ENCODE peak calls at places on chromosome 16, in six cellular contexts. M is stomach, X is gastrocnemius medialis, K is adrenal gland, A is NB4, Z is endothelial cell of umbilical vein. L is an unnamed sample.
A peak's percentile ranks its signal among the peaks of the same experiment; 100 is the strongest.

GRCh38 chr16:21242756-21243155 is 9.3 kb downstream of the ANKS4B start:
- DNase-seq in A (no peak), M (no peak), X (no peak), Z (no peak), K (no peak), L (no peak)

GRCh38 chr16:12902511-12903324 is 1.3 kb downstream of the SHISA9 start:
- DNase-seq in X (no peak), M (no peak), A (no peak), K (no peak), Z (no peak), L (no peak)

GRCh38 chr16:166375-167116 is 768 bp downstream of the HBM start:
- DNase-seq in X (no peak), K (no peak), M (no peak), A (no peak), Z (no peak), L (no peak)

GRCh38 chr16:49773534-49774486 is 82.1 kb downstream of the ZNF423 start:
- DNase-seq in X (no peak), A (no peak), M (no peak), K (no peak), Z (peak; percentile 18), L (no peak)

GRCh38 chr16:49409121-49409520 is 35.5 kb downstream of the C16orf78 start:
- DNase-seq in K (peak; percentile 25), A (no peak), X (no peak), Z (no peak), M (no peak), L (no peak)

GRCh38 chr16:17827313-17827712 is 356.6 kb upstream of the XYLT1 start:
- DNase-seq in A (no peak), X (no peak), Z (no peak), K (no peak), M (no peak), L (no peak)

GRCh38 chr16:23014592-23014991 is 134.7 kb downstream of the USP31 start:
- DNase-seq in A (peak; percentile 52), X (no peak), M (no peak), Z (no peak), K (no peak), L (no peak)

GRCh38 chr16:88045820-88046303 is 94.6 kb downstream of the BANP start:
- DNase-seq in M (peak; percentile 41), K (no peak), Z (no peak), A (no peak), X (no peak), L (no peak)

GRCh38 chr16:35102780-35103403 is 1643.5 kb downstream of the TP53TG3F start:
- DNase-seq in X (no peak), K (no peak), M (no peak), A (peak; percentile 69), Z (no peak), L (no peak)

GRCh38 chr16:86732621-86733297 is 154.4 kb downstream of the FOXL1 start:
- DNase-seq in M (no peak), X (no peak), A (no peak), Z (peak; percentile 37), K (no peak), L (no peak)

GRCh38 chr16:75111514-75112280 is 4.9 kb downstream of the LDHD start:
- DNase-seq in M (no peak), K (peak; percentile 70), X (no peak), Z (peak; percentile 41), A (no peak), L (no peak)

GRCh38 chr16:75109732-75110243 is 6.8 kb downstream of the LDHD start:
- DNase-seq in A (peak; percentile 90), Z (no peak), K (peak; percentile 82), M (peak; percentile 69), X (peak; percentile 95), L (no peak)

GRCh38 chr16:75108792-75109731 is 7.5 kb downstream of the LDHD start:
- DNase-seq in A (peak; percentile 97), X (peak; percentile 86), Z (no peak), M (peak; percentile 94), K (peak; percentile 98), L (peak; percentile 89)

GRCh38 chr16:75112281-75113045 is 4.1 kb downstream of the LDHD start:
- DNase-seq in K (no peak), A (no peak), Z (no peak), X (no peak), M (no peak), L (no peak)

DNA sequence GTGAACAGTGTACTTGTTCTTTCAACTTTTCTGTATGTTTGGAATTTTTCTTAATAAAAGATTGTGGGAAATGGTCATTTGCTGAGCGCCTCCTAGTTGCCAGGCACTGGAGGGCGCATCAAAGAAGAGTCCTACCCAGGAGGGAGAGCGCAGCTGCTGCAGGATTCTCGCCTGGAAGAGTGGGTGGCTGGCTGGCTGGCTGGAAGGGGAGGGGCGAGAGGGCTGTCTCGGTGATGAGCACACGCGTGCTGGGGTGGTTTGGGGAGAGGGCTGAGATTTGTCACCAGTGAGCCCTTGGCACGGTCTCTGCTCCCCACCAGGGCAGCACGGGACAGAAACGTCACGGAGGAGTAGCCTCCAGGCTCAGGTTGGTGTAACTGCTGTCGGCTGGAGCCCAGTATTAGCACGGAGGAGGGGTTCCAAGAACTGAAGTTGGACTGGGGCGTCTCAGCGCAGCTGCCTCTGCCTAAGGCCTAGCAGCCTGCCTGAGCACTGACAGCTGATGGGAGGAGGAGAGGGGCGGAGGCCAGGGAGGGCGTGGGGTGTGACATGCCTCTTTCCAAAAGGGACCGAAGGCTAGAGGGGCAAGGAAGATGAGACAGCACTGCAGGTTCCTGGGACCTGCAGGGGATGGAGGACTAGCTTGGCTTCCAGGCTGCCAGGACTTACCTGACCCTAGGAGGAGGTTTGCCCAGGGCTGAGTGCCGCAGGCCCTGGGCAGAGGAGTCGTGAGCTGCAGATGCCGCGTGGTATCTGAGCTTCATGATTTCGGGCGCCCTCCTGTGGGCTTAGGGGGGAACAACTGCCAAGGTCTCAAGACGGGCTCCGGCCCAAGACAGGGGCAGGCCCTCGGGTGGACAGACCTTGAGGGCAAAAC is 5.7 kb downstream of the LDHD start:
- DNase-seq in M (peak; percentile 94), A (peak; percentile 94), K (peak; percentile 98), Z (peak; percentile 85), X (peak; percentile 86), L (peak; percentile 83)
- TF ChIP-seq POLR2A in M (no peak), A (peak; percentile 11), K (no peak), Z (no peak), X (peak; percentile 12), L (no peak)

DNA sequence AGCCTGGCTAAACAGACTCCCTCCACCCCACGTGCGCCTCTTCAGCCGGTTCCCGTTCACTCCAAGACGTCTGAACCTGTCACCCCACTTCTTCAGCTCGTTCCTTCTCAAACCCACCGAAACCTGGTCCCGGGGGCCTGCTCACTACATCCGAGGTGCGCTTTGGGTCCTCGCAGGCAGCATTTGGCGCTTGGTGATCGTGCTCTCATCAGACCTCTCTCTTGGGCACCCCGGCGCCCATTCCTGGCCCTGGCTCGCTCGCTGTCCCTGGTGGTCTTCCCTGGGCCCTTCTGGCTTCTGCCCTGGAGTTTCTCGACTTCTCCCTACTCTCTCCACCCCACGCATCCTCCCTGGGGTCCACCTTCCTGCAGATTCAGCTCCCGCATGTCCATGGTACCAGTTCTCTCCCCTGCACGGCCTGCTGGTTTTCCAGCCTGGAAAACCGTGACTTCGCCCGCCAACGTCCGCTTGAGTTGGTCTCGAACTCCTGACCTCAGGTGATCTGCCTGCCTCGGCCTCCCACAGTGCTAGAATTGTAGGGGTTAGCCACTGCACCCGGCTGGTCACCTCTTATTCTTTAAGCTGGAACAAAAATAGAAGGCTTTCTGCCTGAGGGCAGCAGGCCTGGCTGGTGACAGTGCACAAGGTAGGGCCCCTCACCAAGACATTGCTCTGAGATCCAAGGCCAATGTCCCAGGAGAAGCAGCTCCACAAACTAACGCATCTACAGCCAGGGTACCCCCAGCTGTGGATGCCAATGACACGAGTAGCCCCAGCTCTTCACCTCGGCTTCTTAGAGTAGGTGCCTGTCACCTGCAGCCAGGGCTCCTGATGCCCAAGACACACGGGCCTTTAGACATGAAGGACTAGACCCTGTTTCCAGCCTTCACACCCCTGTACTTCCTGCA is 1.0 kb upstream of the MEAK7 start:
- DNase-seq in A (no peak), M (no peak), Z (no peak), X (no peak), K (peak; percentile 63), L (no peak)
- TF ChIP-seq POLR2A in A (no peak), M (no peak), Z (no peak), X (no peak), K (no peak), L (no peak)

DNA sequence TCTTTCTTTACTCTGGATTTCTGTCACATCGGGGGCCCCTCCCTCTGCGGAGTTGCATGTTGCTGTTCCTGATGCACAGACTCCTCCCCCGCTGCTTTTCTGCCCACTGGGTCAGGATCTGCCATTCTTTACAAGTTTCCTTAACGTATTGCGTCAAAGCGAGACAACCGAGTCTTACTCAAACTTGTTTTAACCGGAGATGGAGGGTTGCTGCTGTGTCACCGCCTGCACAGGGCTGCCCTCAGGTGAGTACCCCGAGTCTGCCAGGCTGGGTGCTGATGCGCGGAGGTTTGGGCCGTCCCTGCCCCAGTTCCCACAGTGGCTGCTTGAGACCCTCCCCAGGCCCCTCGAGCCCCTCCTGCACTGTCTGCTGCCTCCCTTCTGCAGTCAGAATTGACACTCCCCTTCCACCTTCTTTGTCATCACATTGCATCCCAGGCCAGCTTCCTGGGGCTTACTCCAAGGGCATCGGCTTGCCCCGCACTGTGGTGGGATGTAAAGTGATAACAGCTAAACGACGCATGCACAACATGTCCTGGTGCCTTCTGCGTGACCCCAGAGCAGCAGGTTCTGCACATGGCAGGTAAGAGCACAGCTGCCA is 19.3 kb downstream of the CARHSP1 start:
- DNase-seq in Z (no peak), X (no peak), M (no peak), A (peak; percentile 81), K (peak; percentile 53), L (peak; percentile 59)
- TF ChIP-seq POLR2A in Z (no peak), X (no peak), M (no peak), A (no peak), K (no peak), L (no peak)

GRCh38 chr16:15950167-15950854 is 895 bp downstream of the ABCC1 start:
- DNase-seq in X (peak; percentile 39), Z (peak; percentile 61), K (peak; percentile 72), M (peak; percentile 28), A (peak; percentile 70), L (peak; percentile 51)
- TF ChIP-seq POLR2A in X (no peak), Z (peak; percentile 27), K (peak; percentile 63), M (no peak), A (no peak), L (no peak)

L was measured in H54.